ENCODE peak calls at places on chromosomes 3 and 15, in seven cellular contexts. One of them, this sample, is unnamed.

GRCh38 chr3:42651248-42652091 is 2.0 kb upstream of the ZBTB47 start:
- DNase-seq in CD14-positive monocyte: no peak
- DNase-seq in heart left ventricle: no peak
- DNase-seq in central memory CD4-positive, alpha-beta T cell: no peak
- DNase-seq in stomach: no peak
- DNase-seq in adrenal gland: peak
- DNase-seq in iris pigment epithelial cell: peak
- DNase-seq in this sample: no peak

GRCh38 chr3:152942366-152942765 is 107.4 kb downstream of the P2RY1 start:
- DNase-seq in adrenal gland: no peak
- DNase-seq in CD14-positive monocyte: no peak
- DNase-seq in stomach: no peak
- DNase-seq in central memory CD4-positive, alpha-beta T cell: no peak
- DNase-seq in iris pigment epithelial cell: peak
- DNase-seq in heart left ventricle: no peak
- DNase-seq in this sample: no peak

GRCh38 chr3:145939431-145939830 is 221.6 kb downstream of the PLOD2 start:
- DNase-seq in iris pigment epithelial cell: no peak
- DNase-seq in stomach: peak
- DNase-seq in heart left ventricle: no peak
- DNase-seq in adrenal gland: no peak
- DNase-seq in central memory CD4-positive, alpha-beta T cell: no peak
- DNase-seq in CD14-positive monocyte: no peak
- DNase-seq in this sample: no peak

GRCh38 chr3:124142389-124142970 is 150.6 kb upstream of the ROPN1 start:
- DNase-seq in iris pigment epithelial cell: no peak
- DNase-seq in heart left ventricle: no peak
- DNase-seq in central memory CD4-positive, alpha-beta T cell: no peak
- DNase-seq in CD14-positive monocyte: no peak
- DNase-seq in stomach: no peak
- DNase-seq in adrenal gland: no peak
- DNase-seq in this sample: no peak

GRCh38 chr3:24374801-24375200 is 119.8 kb downstream of the THRB start:
- DNase-seq in CD14-positive monocyte: no peak
- DNase-seq in iris pigment epithelial cell: no peak
- DNase-seq in heart left ventricle: no peak
- DNase-seq in adrenal gland: no peak
- DNase-seq in central memory CD4-positive, alpha-beta T cell: no peak
- DNase-seq in stomach: no peak
- DNase-seq in this sample: no peak

GRCh38 chr3:69751118-69751517 is 11.9 kb downstream of the MITF start:
- DNase-seq in iris pigment epithelial cell: no peak
- DNase-seq in adrenal gland: no peak
- DNase-seq in stomach: no peak
- DNase-seq in CD14-positive monocyte: no peak
- DNase-seq in central memory CD4-positive, alpha-beta T cell: no peak
- DNase-seq in heart left ventricle: no peak
- DNase-seq in this sample: no peak

GRCh38 chr3:123342631-123343080 is 106.2 kb downstream of the ADCY5 start:
- DNase-seq in CD14-positive monocyte: peak
- DNase-seq in central memory CD4-positive, alpha-beta T cell: no peak
- DNase-seq in adrenal gland: no peak
- DNase-seq in heart left ventricle: peak
- DNase-seq in stomach: no peak
- DNase-seq in iris pigment epithelial cell: no peak
- DNase-seq in this sample: no peak

GRCh38 chr3:78140866-78141658 is 1101.2 kb downstream of the ROBO2 start:
- DNase-seq in adrenal gland: no peak
- DNase-seq in iris pigment epithelial cell: peak
- DNase-seq in stomach: no peak
- DNase-seq in CD14-positive monocyte: no peak
- DNase-seq in heart left ventricle: no peak
- DNase-seq in central memory CD4-positive, alpha-beta T cell: no peak
- DNase-seq in this sample: no peak

GRCh38 chr15:34987623-34987981 is 485 bp downstream of the ZNF770 start:
- DNase-seq in adrenal gland: peak
- DNase-seq in central memory CD4-positive, alpha-beta T cell: no peak
- DNase-seq in stomach: no peak
- DNase-seq in CD14-positive monocyte: no peak
- DNase-seq in iris pigment epithelial cell: no peak
- DNase-seq in heart left ventricle: no peak
- DNase-seq in this sample: no peak

GRCh38 chr3:11607816-11608215 is 35.9 kb downstream of the VGLL4 start:
- DNase-seq in stomach: no peak
- DNase-seq in central memory CD4-positive, alpha-beta T cell: no peak
- DNase-seq in CD14-positive monocyte: no peak
- DNase-seq in heart left ventricle: no peak
- DNase-seq in adrenal gland: no peak
- DNase-seq in iris pigment epithelial cell: peak
- DNase-seq in this sample: no peak

GRCh38 chr15:63909819-63910437 is 76.2 kb upstream of the HERC1 start:
- DNase-seq in heart left ventricle: no peak
- DNase-seq in stomach: no peak
- DNase-seq in central memory CD4-positive, alpha-beta T cell: no peak
- DNase-seq in iris pigment epithelial cell: peak
- DNase-seq in adrenal gland: peak
- DNase-seq in CD14-positive monocyte: no peak
- DNase-seq in this sample: no peak

GRCh38 chr3:172174396-172175253 is 135.2 kb downstream of the FNDC3B start:
- DNase-seq in iris pigment epithelial cell: no peak
- DNase-seq in heart left ventricle: no peak
- DNase-seq in CD14-positive monocyte: no peak
- DNase-seq in adrenal gland: no peak
- DNase-seq in stomach: no peak
- DNase-seq in central memory CD4-positive, alpha-beta T cell: no peak
- DNase-seq in this sample: no peak

GRCh38 chr3:43006825-43007224 is 27.7 kb downstream of the GASK1A start:
- DNase-seq in CD14-positive monocyte: no peak
- DNase-seq in adrenal gland: no peak
- DNase-seq in central memory CD4-positive, alpha-beta T cell: no peak
- DNase-seq in heart left ventricle: no peak
- DNase-seq in iris pigment epithelial cell: no peak
- DNase-seq in stomach: no peak
- DNase-seq in this sample: no peak

GRCh38 chr3:128487538-128487812 is 5.5 kb downstream of the GATA2 start:
- DNase-seq in heart left ventricle: no peak
- DNase-seq in iris pigment epithelial cell: no peak
- DNase-seq in stomach: no peak
- DNase-seq in central memory CD4-positive, alpha-beta T cell: no peak
- DNase-seq in CD14-positive monocyte: no peak
- DNase-seq in adrenal gland: no peak
- DNase-seq in this sample: no peak

GRCh38 chr3:1191061-1191460 is 98.2 kb downstream of the CNTN6 start:
- DNase-seq in central memory CD4-positive, alpha-beta T cell: no peak
- DNase-seq in iris pigment epithelial cell: no peak
- DNase-seq in stomach: no peak
- DNase-seq in adrenal gland: no peak
- DNase-seq in heart left ventricle: no peak
- DNase-seq in CD14-positive monocyte: no peak
- DNase-seq in this sample: no peak

GRCh38 chr15:82663186-82663600 is 16.0 kb upstream of the CPEB1 start:
- DNase-seq in central memory CD4-positive, alpha-beta T cell: peak
- DNase-seq in adrenal gland: peak
- DNase-seq in iris pigment epithelial cell: peak
- DNase-seq in stomach: peak
- DNase-seq in heart left ventricle: peak
- DNase-seq in CD14-positive monocyte: no peak
- DNase-seq in this sample: peak

GRCh38 chr15:91385301-91385700 is 285.2 kb downstream of the SV2B start:
- DNase-seq in heart left ventricle: no peak
- DNase-seq in adrenal gland: no peak
- DNase-seq in CD14-positive monocyte: no peak
- DNase-seq in stomach: no peak
- DNase-seq in central memory CD4-positive, alpha-beta T cell: no peak
- DNase-seq in iris pigment epithelial cell: peak
- DNase-seq in this sample: peak

GRCh38 chr3:108524547-108524946 is 14.2 kb upstream of the MYH15 start:
- DNase-seq in iris pigment epithelial cell: peak
- DNase-seq in heart left ventricle: no peak
- DNase-seq in stomach: no peak
- DNase-seq in CD14-positive monocyte: no peak
- DNase-seq in central memory CD4-positive, alpha-beta T cell: no peak
- DNase-seq in adrenal gland: no peak
- DNase-seq in this sample: no peak

GRCh38 chr15:39833515-39833981 is 50.9 kb upstream of the FSIP1 start:
- DNase-seq in CD14-positive monocyte: no peak
- DNase-seq in stomach: no peak
- DNase-seq in iris pigment epithelial cell: peak
- DNase-seq in central memory CD4-positive, alpha-beta T cell: no peak
- DNase-seq in adrenal gland: no peak
- DNase-seq in heart left ventricle: no peak
- DNase-seq in this sample: no peak

GRCh38 chr15:92365816-92366215 is 27.9 kb upstream of the ST8SIA2 start:
- DNase-seq in central memory CD4-positive, alpha-beta T cell: no peak
- DNase-seq in iris pigment epithelial cell: no peak
- DNase-seq in adrenal gland: no peak
- DNase-seq in CD14-positive monocyte: no peak
- DNase-seq in heart left ventricle: no peak
- DNase-seq in stomach: no peak
- DNase-seq in this sample: no peak

GRCh38 chr15:31230630-31231485 is 95.8 kb upstream of the KLF13 start:
- DNase-seq in stomach: no peak
- DNase-seq in adrenal gland: no peak
- DNase-seq in iris pigment epithelial cell: no peak
- DNase-seq in central memory CD4-positive, alpha-beta T cell: no peak
- DNase-seq in heart left ventricle: no peak
- DNase-seq in CD14-positive monocyte: no peak
- DNase-seq in this sample: no peak

GRCh38 chr3:13549513-13550256 is 760 bp downstream of the FBLN2 start:
- DNase-seq in adrenal gland: no peak
- DNase-seq in central memory CD4-positive, alpha-beta T cell: no peak
- DNase-seq in iris pigment epithelial cell: no peak
- DNase-seq in heart left ventricle: no peak
- DNase-seq in CD14-positive monocyte: no peak
- DNase-seq in stomach: no peak
- DNase-seq in this sample: no peak

GRCh38 chr15:94324835-94325767 is 93.7 kb downstream of the MCTP2 start:
- DNase-seq in heart left ventricle: no peak
- DNase-seq in adrenal gland: no peak
- DNase-seq in central memory CD4-positive, alpha-beta T cell: no peak
- DNase-seq in stomach: peak
- DNase-seq in CD14-positive monocyte: no peak
- DNase-seq in iris pigment epithelial cell: no peak
- DNase-seq in this sample: no peak

GRCh38 chr15:101039461-101039860 is 120.3 kb downstream of the LRRK1 start:
- DNase-seq in central memory CD4-positive, alpha-beta T cell: no peak
- DNase-seq in adrenal gland: no peak
- DNase-seq in stomach: no peak
- DNase-seq in CD14-positive monocyte: no peak
- DNase-seq in iris pigment epithelial cell: peak
- DNase-seq in heart left ventricle: peak
- DNase-seq in this sample: no peak

GRCh38 chr3:62696011-62696410 is 179.2 kb downstream of the CADPS start:
- DNase-seq in stomach: no peak
- DNase-seq in CD14-positive monocyte: no peak
- DNase-seq in adrenal gland: no peak
- DNase-seq in iris pigment epithelial cell: no peak
- DNase-seq in central memory CD4-positive, alpha-beta T cell: no peak
- DNase-seq in heart left ventricle: no peak
- DNase-seq in this sample: no peak

GRCh38 chr15:74978503-74978902 is 16.9 kb upstream of the SCAMP5 start:
- DNase-seq in adrenal gland: peak
- DNase-seq in heart left ventricle: no peak
- DNase-seq in CD14-positive monocyte: no peak
- DNase-seq in central memory CD4-positive, alpha-beta T cell: no peak
- DNase-seq in stomach: no peak
- DNase-seq in iris pigment epithelial cell: peak
- DNase-seq in this sample: no peak

GRCh38 chr3:157594413-157594812 is 91.2 kb upstream of the VEPH1 start:
- DNase-seq in central memory CD4-positive, alpha-beta T cell: no peak
- DNase-seq in stomach: no peak
- DNase-seq in heart left ventricle: no peak
- DNase-seq in adrenal gland: no peak
- DNase-seq in iris pigment epithelial cell: no peak
- DNase-seq in CD14-positive monocyte: no peak
- DNase-seq in this sample: no peak

GRCh38 chr3:119322021-119322522 is 27.9 kb downstream of the ARHGAP31 start:
- DNase-seq in heart left ventricle: peak
- DNase-seq in adrenal gland: no peak
- DNase-seq in central memory CD4-positive, alpha-beta T cell: no peak
- DNase-seq in stomach: no peak
- DNase-seq in iris pigment epithelial cell: peak
- DNase-seq in CD14-positive monocyte: no peak
- DNase-seq in this sample: no peak

GRCh38 chr3:71389911-71390573 is 193.5 kb downstream of the FOXP1 start:
- DNase-seq in heart left ventricle: peak
- DNase-seq in iris pigment epithelial cell: peak
- DNase-seq in CD14-positive monocyte: no peak
- DNase-seq in stomach: peak
- DNase-seq in adrenal gland: peak
- DNase-seq in central memory CD4-positive, alpha-beta T cell: no peak
- DNase-seq in this sample: peak

GRCh38 chr3:39147711-39148115 is 5.7 kb downstream of the CSRNP1 start:
- DNase-seq in heart left ventricle: peak
- DNase-seq in stomach: no peak
- DNase-seq in iris pigment epithelial cell: peak
- DNase-seq in adrenal gland: peak
- DNase-seq in central memory CD4-positive, alpha-beta T cell: peak
- DNase-seq in CD14-positive monocyte: no peak
- DNase-seq in this sample: peak

GRCh38 chr15:99100245-99101173 is 4.4 kb upstream of the SYNM start:
- DNase-seq in CD14-positive monocyte: no peak
- DNase-seq in central memory CD4-positive, alpha-beta T cell: no peak
- DNase-seq in stomach: peak
- DNase-seq in heart left ventricle: peak
- DNase-seq in iris pigment epithelial cell: peak
- DNase-seq in adrenal gland: peak
- DNase-seq in this sample: peak

GRCh38 chr3:120177151-120177550 is 82.9 kb upstream of the GSK3B start:
- DNase-seq in iris pigment epithelial cell: peak
- DNase-seq in central memory CD4-positive, alpha-beta T cell: no peak
- DNase-seq in heart left ventricle: peak
- DNase-seq in CD14-positive monocyte: no peak
- DNase-seq in stomach: no peak
- DNase-seq in adrenal gland: peak
- DNase-seq in this sample: peak

GRCh38 chr3:49910409-49911123 is 6.9 kb upstream of the MST1R start:
- DNase-seq in stomach: no peak
- DNase-seq in central memory CD4-positive, alpha-beta T cell: no peak
- DNase-seq in heart left ventricle: no peak
- DNase-seq in iris pigment epithelial cell: no peak
- DNase-seq in CD14-positive monocyte: no peak
- DNase-seq in adrenal gland: no peak
- DNase-seq in this sample: no peak

GRCh38 chr15:99455796-99456160 is 110.0 kb upstream of the MEF2A start:
- DNase-seq in CD14-positive monocyte: no peak
- DNase-seq in stomach: no peak
- DNase-seq in iris pigment epithelial cell: no peak
- DNase-seq in heart left ventricle: no peak
- DNase-seq in central memory CD4-positive, alpha-beta T cell: no peak
- DNase-seq in adrenal gland: no peak
- DNase-seq in this sample: no peak

GRCh38 chr3:156400735-156401134 is 154.2 kb downstream of the SSR3 start:
- DNase-seq in iris pigment epithelial cell: no peak
- DNase-seq in CD14-positive monocyte: no peak
- DNase-seq in central memory CD4-positive, alpha-beta T cell: no peak
- DNase-seq in stomach: no peak
- DNase-seq in heart left ventricle: no peak
- DNase-seq in adrenal gland: no peak
- DNase-seq in this sample: no peak

GRCh38 chr3:31625358-31625757 is 92.6 kb downstream of the STT3B start:
- DNase-seq in iris pigment epithelial cell: no peak
- DNase-seq in CD14-positive monocyte: no peak
- DNase-seq in heart left ventricle: no peak
- DNase-seq in adrenal gland: no peak
- DNase-seq in stomach: no peak
- DNase-seq in central memory CD4-positive, alpha-beta T cell: no peak
- DNase-seq in this sample: no peak

GRCh38 chr3:107710851-107711250 is 188.1 kb downstream of the BBX start:
- DNase-seq in adrenal gland: peak
- DNase-seq in heart left ventricle: peak
- DNase-seq in iris pigment epithelial cell: peak
- DNase-seq in stomach: no peak
- DNase-seq in central memory CD4-positive, alpha-beta T cell: no peak
- DNase-seq in CD14-positive monocyte: no peak
- DNase-seq in this sample: no peak

This sample was measured in Calu3.